ENCODE peak calls at places on chromosome X, in five cellular contexts. U, K, M, W and J are unnamed samples.

GRCh38 chrX:125096870-125097269 is 222.8 kb upstream of the TEX13C start:
- DNase-seq in W (no peak), M (no peak), U (no peak), K (no peak), J (no peak)

GRCh38 chrX:114584434-114584943 is 603 bp downstream of the HTR2C start:
- DNase-seq in U (no peak), M (no peak), K (no peak), W (no peak), J (no peak)

GRCh38 chrX:47873123-47873522 is 36.4 kb downstream of the ZNF81 start:
- DNase-seq in M (no peak), K (no peak), W (no peak), U (no peak), J (no peak)

GRCh38 chrX:64198046-64198445 is 7.5 kb downstream of the AMER1 start:
- DNase-seq in K (no peak), U (no peak), W (no peak), M (no peak), J (no peak)

GRCh38 chrX:50798782-50799181 is 15.2 kb downstream of the SHROOM4 start:
- DNase-seq in K (no peak), M (no peak), U (no peak), W (no peak), J (no peak)

GRCh38 chrX:154308108-154308946 is 12.7 kb downstream of the TKTL1 start:
- DNase-seq in W (peak; percentile 18), M (no peak), U (no peak), K (peak; percentile 12), J (peak; percentile 27)

GRCh38 chrX:130030826-130031225 is 48.4 kb downstream of the BCORL1 start:
- DNase-seq in W (no peak), M (no peak), K (no peak), U (no peak), J (no peak)

GRCh38 chrX:65601530-65602281 is 65.7 kb upstream of the MSN start:
- DNase-seq in K (no peak), W (peak; percentile 85), M (no peak), U (peak; percentile 69), J (peak; percentile 1)

GRCh38 chrX:56564182-56564885 is 907 bp downstream of the UBQLN2 start:
- DNase-seq in W (peak; percentile 39), U (peak; percentile 13), M (no peak), K (peak; percentile 30), J (no peak)

GRCh38 chrX:132181364-132181763 is 37.9 kb downstream of the RAP2C start:
- DNase-seq in U (no peak), W (no peak), M (no peak), K (no peak), J (peak; percentile 24)

GRCh38 chrX:30874851-30875250 is 14.2 kb downstream of the TAB3 start:
- DNase-seq in M (no peak), K (no peak), U (no peak), W (no peak), J (no peak)

GRCh38 chrX:141320801-141321200 is 78.5 kb upstream of the SPANXC start:
- DNase-seq in W (no peak), K (no peak), M (no peak), U (no peak), J (no peak)

GRCh38 chrX:13647709-13648212 is 5.2 kb upstream of the TCEANC start:
- DNase-seq in W (peak; percentile 55), M (peak; percentile 92), K (no peak), U (no peak), J (peak; percentile 74)

GRCh38 chrX:150234126-150234525 is 129.0 kb upstream of the MAMLD1 start:
- DNase-seq in U (no peak), W (no peak), M (no peak), K (no peak), J (no peak)